ENCODE peak calls at places on chromosomes 4 and X, in six cellular contexts. K is foreskin melanocyte; T is Calu3; Q is AG08396; L is stimulated activated CD8-positive, alpha-beta memory T cell treated with anti-CD3 and anti-CD28 coated beads, Interleukin-4, amount 100 ng/mL, for 4 hours; B is lower lobe of right lung. R is an unnamed sample.

GRCh38 chrX:69065451-69065850 is 99.8 kb downstream of the PJA1 start:
- DNase-seq in K (no peak), T (no peak), Q (no peak), L (no peak), B (no peak), R (peak)

GRCh38 chr4:183071222-183071621 is 27.8 kb upstream of the WWC2 start:
- DNase-seq in K (no peak), T (no peak), Q (no peak), L (no peak), B (no peak), R (no peak)

GRCh38 chr4:70705146-70705855 is 16.5 kb upstream of the RUFY3 start:
- DNase-seq in K (peak), T (peak), Q (peak), L (no peak), B (peak), R (peak)

GRCh38 chrX:103658681-103659433 is 27.6 kb downstream of the MORF4L2 start:
- DNase-seq in K (no peak), T (no peak), Q (no peak), L (no peak), B (no peak), R (no peak)

GRCh38 chr4:153806073-153806472 is 17.2 kb upstream of the SFRP2 start:
- DNase-seq in K (no peak), T (no peak), Q (no peak), L (no peak), B (no peak), R (no peak)

GRCh38 chr4:48543796-48544195 is 53.7 kb downstream of the ZAR1 start:
- DNase-seq in K (no peak), T (no peak), Q (no peak), L (no peak), B (no peak), R (no peak)

GRCh38 chr4:128720270-128720669 is 89.2 kb upstream of the JADE1 start:
- DNase-seq in K (no peak), T (no peak), Q (no peak), L (no peak), B (no peak), R (no peak)

GRCh38 chr4:56535915-56536314 is 30.3 kb downstream of the ARL9 start:
- DNase-seq in K (no peak), T (no peak), Q (no peak), L (no peak), B (no peak), R (no peak)

GRCh38 chr4:76341063-76341462 is 34.5 kb downstream of the STBD1 start:
- DNase-seq in K (peak), T (no peak), Q (peak), L (no peak), B (no peak), R (peak)

GRCh38 chr4:128451270-128451905 is 163.8 kb upstream of the PGRMC2 start:
- DNase-seq in K (no peak), T (no peak), Q (no peak), L (no peak), B (no peak), R (no peak)

GRCh38 chr4:180057891-180058643 is 2185.1 kb upstream of the TENM3 start:
- DNase-seq in K (no peak), T (peak), Q (peak), L (no peak), B (peak), R (peak)

GRCh38 chr4:76546282-76547166 is 111.5 kb downstream of the SHROOM3 start:
- DNase-seq in K (no peak), T (peak), Q (peak), L (no peak), B (peak), R (peak)

GRCh38 chr4:83125738-83126141 is 11.2 kb upstream of the PLAC8 start:
- DNase-seq in K (no peak), T (no peak), Q (no peak), L (no peak), B (no peak), R (no peak)

GRCh38 chr4:173866289-173866688 is 336.3 kb upstream of the HAND2 start:
- DNase-seq in K (peak), T (no peak), Q (no peak), L (no peak), B (no peak), R (no peak)

GRCh38 chrX:49761481-49761880 is 65.7 kb upstream of the PAGE1 start:
- DNase-seq in K (no peak), T (peak), Q (peak), L (no peak), B (no peak), R (peak)

GRCh38 chr4:40283968-40284367 is 51.2 kb upstream of the CHRNA9 start:
- DNase-seq in K (no peak), T (no peak), Q (no peak), L (peak), B (no peak), R (peak)

GRCh38 chrX:51893931-51894696 is 691 bp downstream of the MAGED1 start:
- DNase-seq in K (no peak), T (peak), Q (no peak), L (no peak), B (no peak), R (peak)

GRCh38 chr4:15725608-15726007 is 22.7 kb downstream of the BST1 start:
- DNase-seq in K (no peak), T (no peak), Q (no peak), L (no peak), B (no peak), R (peak)

GRCh38 chrX:156000361-156000926 is 2.9 kb downstream of the IL9R start:
- DNase-seq in K (no peak), T (no peak), Q (no peak), L (no peak), B (no peak), R (no peak)

GRCh38 chr4:2437475-2438215 is 18.9 kb downstream of the CFAP99 start:
- DNase-seq in K (no peak), T (no peak), Q (no peak), L (no peak), B (no peak), R (no peak)

GRCh38 chrX:24283122-24283789 is 30.6 kb downstream of the SUPT20HL2 start:
- DNase-seq in K (no peak), T (no peak), Q (no peak), L (no peak), B (no peak), R (peak)

GRCh38 chr4:168907119-168907698 is 102.8 kb downstream of the CBR4 start:
- DNase-seq in K (no peak), T (no peak), Q (no peak), L (no peak), B (no peak), R (peak)

GRCh38 chrX:21394792-21395191 is 20.6 kb downstream of the CNKSR2 start:
- DNase-seq in K (no peak), T (no peak), Q (no peak), L (no peak), B (no peak), R (no peak)

R was measured in fibroblast of mammary gland.